ENCODE peak calls at places on chromosomes 11 and 22, in five cellular contexts. D, N, M, G and Y are unnamed samples.
A peak's percentile ranks its signal among the peaks of the same experiment; 100 is the strongest.

GRCh38 chr11:573146-573759 is 3.0 kb upstream of the PHRF1 start:
- DNase-seq in G (no peak), M (no peak), D (no peak), N (no peak), Y (peak; percentile 42)

GRCh38 chr11:6571434-6572008 is 31.9 kb downstream of the RRP8 start:
- DNase-seq in M (no peak), D (no peak), N (no peak), G (no peak), Y (no peak)

GRCh38 chr22:23485490-23485889 is 94.6 kb downstream of the IGLL1 start:
- DNase-seq in M (no peak), D (no peak), N (no peak), G (no peak), Y (no peak)

GRCh38 chr11:110425751-110426545 is 3.8 kb upstream of the FDX1 start:
- DNase-seq in M (no peak), N (no peak), D (peak; percentile 58), G (no peak), Y (no peak)

GRCh38 chr11:103234974-103235373 is 125.7 kb downstream of the DYNC2H1 start:
- DNase-seq in N (no peak), G (no peak), D (no peak), M (no peak), Y (no peak)

GRCh38 chr22:39266398-39267030 is 21.7 kb upstream of the PDGFB start:
- DNase-seq in M (no peak), N (no peak), G (peak; percentile 96), D (peak; percentile 39), Y (peak; percentile 76)

GRCh38 chr11:131246589-131247164 is 123.7 kb upstream of the NTM start:
- DNase-seq in M (peak; percentile 90), N (no peak), D (peak; percentile 45), G (no peak), Y (peak; percentile 4)

GRCh38 chr11:83249972-83250593 is 36.1 kb downstream of the CCDC90B start:
- DNase-seq in D (peak; percentile 61), G (no peak), N (peak; percentile 21), M (no peak), Y (peak; percentile 24)

GRCh38 chr11:90243534-90243933 is 20.7 kb upstream of the CHORDC1 start:
- DNase-seq in N (no peak), G (no peak), D (no peak), M (no peak), Y (no peak)

GRCh38 chr22:39325392-39325932 is 6.0 kb upstream of the RPL3 start:
- DNase-seq in N (no peak), M (no peak), G (no peak), D (no peak), Y (no peak)

GRCh38 chr11:47591764-47592163 is 2.4 kb downstream of the C1QTNF4 start:
- DNase-seq in D (no peak), M (no peak), N (no peak), G (no peak), Y (no peak)

GRCh38 chr11:75342231-75342918 is 9.1 kb downstream of the ARRB1 start:
- DNase-seq in G (no peak), M (no peak), D (no peak), N (no peak), Y (no peak)
- TF ChIP-seq JUND in G (no peak), M (no peak), D (no peak), N (no peak), Y (no peak)

GRCh38 chr22:50610581-50610980 is 10.0 kb downstream of the MAPK8IP2 start:
- DNase-seq in G (no peak), D (no peak), N (no peak), M (peak; percentile 41), Y (no peak)

GRCh38 chr22:50613291-50613981 is 12.8 kb downstream of the MAPK8IP2 start:
- DNase-seq in N (peak; percentile 68), M (peak; percentile 48), G (no peak), D (peak; percentile 82), Y (peak; percentile 71)

GRCh38 chr22:50612715-50613221 is 12.2 kb downstream of the MAPK8IP2 start:
- DNase-seq in G (no peak), M (peak; percentile 66), N (no peak), D (peak; percentile 48), Y (no peak)

GRCh38 chr22:50611341-50612060 is 10.9 kb downstream of the MAPK8IP2 start:
- DNase-seq in G (no peak), M (no peak), D (no peak), N (no peak), Y (no peak)

GRCh38 chr22:50612168-50612714 is 11.6 kb downstream of the MAPK8IP2 start:
- DNase-seq in G (no peak), N (no peak), M (peak; percentile 61), D (no peak), Y (no peak)
- TF ChIP-seq EZH2 in G (no peak), N (no peak), M (no peak), D (no peak), Y (no peak)

GRCh38 chr22:20061481-20061861 is 18.6 kb upstream of the DGCR8 start:
- DNase-seq in D (no peak), M (no peak), G (no peak), N (no peak), Y (no peak)
- TF ChIP-seq JUND in D (no peak), M (no peak), G (no peak), N (no peak), Y (no peak)

GRCh38 chr11:118151421-118151820 is 1.2 kb downstream of the SCN4B start:
- DNase-seq in G (no peak), D (no peak), M (no peak), N (no peak), Y (no peak)

GRCh38 chr11:118153516-118153915 is 893 bp upstream of the SCN4B start:
- DNase-seq in M (no peak), N (no peak), G (no peak), D (no peak), Y (no peak)

GRCh38 chr11:118152020-118152551 is 537 bp downstream of the SCN4B start:
- DNase-seq in M (no peak), G (no peak), D (no peak), N (no peak), Y (no peak)

GRCh38 chr11:118153976-118154375 is 1.4 kb upstream of the SCN4B start:
- DNase-seq in N (no peak), M (no peak), G (no peak), D (no peak), Y (no peak)

GRCh38 chr11:118152552-118153471 is at the start of gene SCN4B:
- DNase-seq in D (peak; percentile 48), M (peak; percentile 83), G (no peak), N (no peak), Y (no peak)
- TF ChIP-seq EZH2 in D (no peak), M (peak; percentile 64), G (no peak), N (no peak), Y (no peak)

DNA sequence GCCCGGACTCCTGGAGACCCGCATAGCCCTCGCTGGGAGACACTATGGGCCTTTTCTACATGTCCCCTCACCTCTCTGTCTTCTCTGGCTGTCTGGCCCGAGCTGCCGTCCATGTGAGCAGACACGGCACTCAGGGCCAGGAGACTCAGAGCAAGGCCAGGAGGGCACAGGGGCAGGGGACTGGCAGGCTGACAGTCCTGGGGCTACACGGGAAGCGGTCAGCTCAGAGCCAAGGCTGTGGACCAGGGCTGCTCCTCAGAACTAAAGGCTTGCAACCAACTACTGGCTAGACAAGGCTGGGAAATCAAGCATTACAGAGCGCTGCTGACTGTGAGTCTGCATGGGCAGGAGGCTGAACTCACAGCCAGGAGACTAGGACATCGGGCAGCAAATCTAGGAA is 56.1 kb upstream of the CDON start:
- DNase-seq in N (no peak), D (no peak), G (no peak), M (no peak), Y (no peak)
- TF ChIP-seq JUND in N (no peak), D (no peak), G (no peak), M (no peak), Y (no peak)

GRCh38 chr11:32433249-32434115 is 1.9 kb downstream of the WT1 start:
- DNase-seq in M (peak; percentile 50), D (peak; percentile 73), G (no peak), N (no peak), Y (no peak)

GRCh38 chr11:32434387-32435151 is 770 bp downstream of the WT1 start:
- DNase-seq in G (no peak), D (peak; percentile 86), M (peak; percentile 86), N (no peak), Y (peak; percentile 5)

GRCh38 chr11:32432565-32433248 is 2.6 kb downstream of the WT1 start:
- DNase-seq in D (peak; percentile 61), M (no peak), N (no peak), G (no peak), Y (no peak)

GRCh38 chr11:32435152-32435480 is 223 bp downstream of the WT1 start:
- DNase-seq in M (peak; percentile 62), G (no peak), D (no peak), N (no peak), Y (no peak)

GRCh38 chr11:32434116-32434386 is 1.3 kb downstream of the WT1 start:
- DNase-seq in M (no peak), D (no peak), N (no peak), G (no peak), Y (no peak)
- TF ChIP-seq EZH2 in M (no peak), D (no peak), N (no peak), G (no peak), Y (no peak)

DNA sequence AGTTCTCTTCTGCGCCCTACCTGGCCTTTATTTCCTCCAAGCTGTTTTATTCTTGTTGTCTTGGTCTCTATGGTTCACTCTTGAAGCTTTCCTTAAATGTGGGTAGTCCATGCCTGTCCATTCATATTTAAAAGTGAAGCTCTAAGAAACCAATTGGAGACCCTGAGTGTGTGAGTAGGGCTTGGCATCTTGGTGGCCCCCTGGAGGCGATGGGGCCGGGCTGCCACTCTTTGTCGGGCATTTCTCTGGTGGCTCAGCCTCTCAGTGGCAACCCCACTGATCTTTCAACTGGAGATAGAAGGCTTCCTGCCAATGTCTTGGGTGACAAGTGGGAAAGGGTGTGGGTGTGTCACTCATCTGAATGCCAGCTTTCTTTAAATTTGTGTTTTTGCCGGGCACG is 9.1 kb downstream of the TRPT1 start:
- DNase-seq in G (no peak), M (no peak), N (no peak), D (no peak), Y (no peak)
- TF ChIP-seq JUND in G (no peak), M (no peak), N (no peak), D (no peak), Y (no peak)

GRCh38 chr11:128904303-128904871 is 13.2 kb downstream of the KCNJ5 start:
- DNase-seq in N (no peak), M (no peak), G (no peak), D (no peak), Y (no peak)
- TF ChIP-seq EZH2 in N (no peak), M (peak; percentile 93), G (no peak), D (no peak), Y (no peak)